ENCODE peak calls at places on chromosomes 6 and 20, in seven cellular contexts. H is naive B cell; I is A549; M is HFF-Myc; G is T-helper 17 cell; U is fibroblast of mammary gland; B is CD8-positive, alpha-beta T cell. O is an unnamed sample.

GRCh38 chr6:170235726-170236125 is 55.2 kb downstream of the DLL1 start:
- DNase-seq in H (no peak), I (no peak), M (no peak), G (no peak), U (no peak), B (no peak), O (no peak)

GRCh38 chr20:35451295-35451694 is 4.1 kb upstream of the CEP250 start:
- DNase-seq in H (no peak), I (no peak), M (no peak), G (no peak), U (no peak), B (no peak), O (no peak)

GRCh38 chr6:63724721-63725120 is 89.1 kb downstream of the PHF3 start:
- DNase-seq in H (no peak), I (no peak), M (no peak), G (no peak), U (no peak), B (no peak), O (no peak)

GRCh38 chr20:7806831-7807230 is 133.4 kb downstream of the HAO1 start:
- DNase-seq in H (no peak), I (no peak), M (no peak), G (no peak), U (peak), B (no peak), O (no peak)

GRCh38 chr6:34025112-34025807 is 120.6 kb downstream of the GRM4 start:
- DNase-seq in H (no peak), I (no peak), M (no peak), G (no peak), U (no peak), B (no peak), O (no peak)

GRCh38 chr6:87436435-87436834 is 28.7 kb downstream of the CFAP206 start:
- DNase-seq in H (peak), I (peak), M (peak), G (peak), U (peak), B (peak), O (peak)

GRCh38 chr6:240151-240550 is 52.1 kb upstream of the DUSP22 start:
- DNase-seq in H (no peak), I (no peak), M (no peak), G (no peak), U (no peak), B (no peak), O (no peak)

GRCh38 chr6:15909290-15910070 is 219.4 kb upstream of the MYLIP start:
- DNase-seq in H (no peak), I (no peak), M (no peak), G (no peak), U (no peak), B (no peak), O (no peak)

GRCh38 chr20:58109126-58109880 is 119.2 kb downstream of the ANKRD60 start:
- DNase-seq in H (no peak), I (peak), M (peak), G (no peak), U (peak), B (no peak), O (no peak)

GRCh38 chr20:20371133-20371532 is 3.2 kb downstream of the INSM1 start:
- DNase-seq in H (no peak), I (no peak), M (no peak), G (no peak), U (no peak), B (no peak), O (no peak)

GRCh38 chr6:49541210-49541724 is 9.2 kb upstream of the C6orf141 start:
- DNase-seq in H (no peak), I (peak), M (peak), G (no peak), U (peak), B (no peak), O (peak)

GRCh38 chr20:46013826-46014516 is 5.3 kb downstream of the MMP9 start:
- DNase-seq in H (peak), I (peak), M (no peak), G (peak), U (peak), B (peak), O (peak)

GRCh38 chr6:42137192-42137753 is 5.1 kb downstream of the C6orf132 start:
- DNase-seq in H (no peak), I (peak), M (no peak), G (no peak), U (no peak), B (no peak), O (no peak)

GRCh38 chr6:56652994-56653393 is 10.3 kb upstream of the DST start:
- DNase-seq in H (no peak), I (peak), M (no peak), G (no peak), U (peak), B (no peak), O (no peak)

GRCh38 chr20:2314759-2315439 is 19.1 kb downstream of the TGM3 start:
- DNase-seq in H (no peak), I (peak), M (peak), G (no peak), U (peak), B (no peak), O (peak)

GRCh38 chr6:148868314-148868713 is 121.5 kb downstream of the UST start:
- DNase-seq in H (no peak), I (no peak), M (no peak), G (no peak), U (peak), B (no peak), O (no peak)

GRCh38 chr6:2883673-2884072 is 19.4 kb downstream of the SERPINB9 start:
- DNase-seq in H (no peak), I (no peak), M (no peak), G (no peak), U (no peak), B (no peak), O (no peak)

GRCh38 chr6:39753745-39754084 is 28.5 kb upstream of the KIF6 start:
- DNase-seq in H (no peak), I (no peak), M (no peak), G (no peak), U (peak), B (no peak), O (no peak)

GRCh38 chr6:36660771-36661471 is 17.6 kb upstream of the CDKN1A start:
- DNase-seq in H (no peak), I (no peak), M (no peak), G (no peak), U (peak), B (no peak), O (no peak)

GRCh38 chr20:63178889-63179751 is 36.8 kb downstream of the YTHDF1 start:
- DNase-seq in H (peak), I (peak), M (no peak), G (peak), U (no peak), B (peak), O (no peak)

GRCh38 chr6:1201547-1202200 is 110.2 kb upstream of the FOXQ1 start:
- DNase-seq in H (no peak), I (no peak), M (no peak), G (no peak), U (no peak), B (no peak), O (no peak)

GRCh38 chr20:13458860-13459451 is 179.8 kb downstream of the TASP1 start:
- DNase-seq in H (peak), I (peak), M (no peak), G (no peak), U (peak), B (no peak), O (no peak)

GRCh38 chr6:108736832-108737231 is 111.4 kb upstream of the ARMC2 start:
- DNase-seq in H (no peak), I (peak), M (peak), G (no peak), U (peak), B (no peak), O (no peak)

GRCh38 chr6:118903691-118904090 is 9.7 kb downstream of the ASF1A start:
- DNase-seq in H (no peak), I (no peak), M (no peak), G (no peak), U (no peak), B (no peak), O (no peak)

GRCh38 chr20:34065260-34065659 is 46.8 kb downstream of the EIF2S2 start:
- DNase-seq in H (no peak), I (peak), M (peak), G (no peak), U (peak), B (no peak), O (peak)

GRCh38 chr6:166415306-166415705 is 32.6 kb upstream of the MPC1 start:
- DNase-seq in H (no peak), I (no peak), M (no peak), G (no peak), U (no peak), B (no peak), O (no peak)

GRCh38 chr6:106613590-106613989 is 15.7 kb downstream of the RTN4IP1 start:
- DNase-seq in H (no peak), I (no peak), M (no peak), G (no peak), U (no peak), B (no peak), O (no peak)

GRCh38 chr6:19434065-19434464 is 403.1 kb upstream of the ID4 start:
- DNase-seq in H (no peak), I (no peak), M (no peak), G (no peak), U (no peak), B (no peak), O (no peak)

GRCh38 chr20:62458256-62459251 is 17.2 kb downstream of the GATA5 start:
- DNase-seq in H (no peak), I (no peak), M (no peak), G (no peak), U (no peak), B (no peak), O (no peak)

GRCh38 chr6:142624978-142625715 is 319.8 kb downstream of the HIVEP2 start:
- DNase-seq in H (no peak), I (no peak), M (no peak), G (no peak), U (no peak), B (no peak), O (no peak)

GRCh38 chr20:18857640-18858039 is 44.1 kb downstream of the SCP2D1 start:
- DNase-seq in H (no peak), I (peak), M (no peak), G (no peak), U (peak), B (no peak), O (no peak)

GRCh38 chr6:116450769-116451740 is 10.1 kb upstream of the CALHM6 start:
- DNase-seq in H (peak), I (no peak), M (no peak), G (no peak), U (no peak), B (no peak), O (no peak)

GRCh38 chr6:130937942-130938604 is 110.9 kb downstream of the SMLR1 start:
- DNase-seq in H (no peak), I (no peak), M (no peak), G (no peak), U (no peak), B (no peak), O (no peak)

GRCh38 chr6:97203343-97203742 is 79.7 kb downstream of the MMS22L start:
- DNase-seq in H (no peak), I (no peak), M (peak), G (no peak), U (peak), B (no peak), O (no peak)

GRCh38 chr6:4134841-4135664 is at the start of gene ECI2:
- DNase-seq in H (no peak), I (peak), M (no peak), G (peak), U (no peak), B (peak), O (peak)

GRCh38 chr20:63775096-63775978 is 35.8 kb downstream of the SLC2A4RG start:
- DNase-seq in H (no peak), I (no peak), M (no peak), G (no peak), U (peak), B (no peak), O (no peak)

GRCh38 chr6:138817799-138818198 is 21.9 kb downstream of the ECT2L start:
- DNase-seq in H (no peak), I (no peak), M (peak), G (no peak), U (peak), B (no peak), O (no peak)

GRCh38 chr6:128070406-128070805 is 169.5 kb upstream of the THEMIS start:
- DNase-seq in H (no peak), I (no peak), M (no peak), G (no peak), U (no peak), B (no peak), O (no peak)